ENCODE peak calls at places on chromosomes 7 and 10, in seven cellular contexts. H is ovary; Z is kidney epithelial cell; R is fibroblast of lung; A is GM23248; F is brain microvascular endothelial cell; J is CD8-positive, alpha-beta T cell. P is an unnamed sample.

GRCh38 chr10:98299341-98299740 is 31.3 kb upstream of the LOXL4 start:
- DNase-seq in A (peak; percentile 47), J (no peak), R (no peak), H (no peak), F (peak; percentile 22), Z (no peak), P (no peak)

GRCh38 chr10:78171633-78172032 is 138.0 kb downstream of the RPS24 start:
- DNase-seq in Z (no peak), R (no peak), H (no peak), J (no peak), F (no peak), A (no peak), P (no peak)

GRCh38 chr7:158047386-158048059 is 540.1 kb downstream of the PTPRN2 start:
- DNase-seq in Z (no peak), H (no peak), A (no peak), F (no peak), J (no peak), R (no peak), P (no peak)

GRCh38 chr10:58457761-58458616 is 54.7 kb upstream of the BICC1 start:
- DNase-seq in R (peak; percentile 100), H (peak; percentile 65), J (no peak), F (peak; percentile 75), Z (no peak), A (peak; percentile 91), P (peak; percentile 72)

GRCh38 chr10:48412081-48412480 is 105.6 kb downstream of the MAPK8 start:
- DNase-seq in A (no peak), J (no peak), H (no peak), F (no peak), R (no peak), Z (no peak), P (no peak)

GRCh38 chr7:155119801-155120382 is 49.8 kb downstream of the HTR5A start:
- DNase-seq in Z (no peak), R (no peak), A (peak; percentile 19), F (peak; percentile 29), J (no peak), H (no peak), P (no peak)

GRCh38 chr10:62264702-62265436 is 3.8 kb downstream of the RTKN2 start:
- DNase-seq in R (peak; percentile 92), F (peak; percentile 86), J (no peak), H (no peak), A (peak; percentile 87), Z (peak; percentile 82), P (no peak)

GRCh38 chr10:124569623-124570470 is 108.2 kb downstream of the LHPP start:
- DNase-seq in F (no peak), J (no peak), H (no peak), A (no peak), R (no peak), Z (no peak), P (no peak)

GRCh38 chr10:30671011-30671616 is 41.6 kb upstream of the LYZL2 start:
- DNase-seq in J (no peak), R (peak; percentile 64), Z (peak; percentile 34), H (no peak), F (peak; percentile 60), A (peak; percentile 75), P (no peak)

GRCh38 chr10:88687853-88688467 is 18.1 kb upstream of the LIPK start:
- DNase-seq in R (peak; percentile 17), H (no peak), A (peak; percentile 54), J (no peak), F (no peak), Z (no peak), P (no peak)

GRCh38 chr7:45236666-45237065 is 79.1 kb downstream of the RAMP3 start:
- DNase-seq in J (no peak), F (peak; percentile 54), R (peak; percentile 71), A (peak; percentile 63), H (no peak), Z (no peak), P (no peak)

GRCh38 chr10:31090894-31091607 is 59.4 kb upstream of the ZNF438 start:
- DNase-seq in A (no peak), H (no peak), J (no peak), R (peak; percentile 88), F (peak; percentile 72), Z (no peak), P (no peak)

GRCh38 chr7:110759069-110759468 is 331.9 kb upstream of the LRRN3 start:
- DNase-seq in J (no peak), R (no peak), F (no peak), H (no peak), A (no peak), Z (no peak), P (no peak)

GRCh38 chr10:96587255-96588059 is 645 bp upstream of the TM9SF3 start:
- DNase-seq in J (no peak), R (peak; percentile 86), A (peak; percentile 89), Z (no peak), F (peak; percentile 68), H (peak; percentile 73), P (no peak)

GRCh38 chr10:110446954-110447608 is 50.6 kb upstream of the DUSP5 start:
- DNase-seq in R (peak; percentile 95), Z (no peak), J (no peak), F (peak; percentile 87), A (peak; percentile 92), H (no peak), P (peak; percentile 52)

GRCh38 chr7:137961200-137962177 is 40.4 kb downstream of the CREB3L2 start:
- DNase-seq in Z (no peak), H (no peak), F (no peak), A (peak; percentile 86), J (no peak), R (peak; percentile 49), P (no peak)

GRCh38 chr10:53601260-53601875 is 828.8 kb upstream of the MBL2 start:
- DNase-seq in F (peak; percentile 8), H (no peak), Z (no peak), A (peak; percentile 52), J (no peak), R (peak; percentile 20), P (no peak)

DNA sequence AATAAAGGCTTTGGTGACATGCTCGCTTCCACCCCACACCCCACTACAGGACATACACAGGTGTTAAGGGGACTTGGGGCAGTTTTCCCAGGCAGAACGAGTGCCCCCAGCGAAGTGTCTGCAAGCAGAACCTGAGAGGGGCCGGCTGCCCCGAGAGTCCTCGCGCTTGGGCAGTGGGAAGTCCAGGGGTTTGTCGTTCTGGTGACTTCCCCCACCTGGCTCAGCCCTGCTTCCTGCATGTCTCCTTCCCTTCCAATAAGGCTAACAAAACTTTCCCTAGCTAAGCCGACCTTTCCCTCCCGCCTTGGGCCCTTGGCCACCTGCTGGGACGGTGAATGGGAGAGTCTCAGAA is 916 bp downstream of the VWA2 start:
- DNase-seq in A (no peak), R (no peak), J (no peak), H (no peak), F (no peak), Z (no peak), P (no peak)
- H3K4me3 ChIP-seq in A (no peak overlapping the region), R (no peak overlapping the region), J (no peak overlapping the region), H (no peak overlapping the region), F (no peak overlapping the region), Z (no peak overlapping the region), P (no peak overlapping the region)

DNA sequence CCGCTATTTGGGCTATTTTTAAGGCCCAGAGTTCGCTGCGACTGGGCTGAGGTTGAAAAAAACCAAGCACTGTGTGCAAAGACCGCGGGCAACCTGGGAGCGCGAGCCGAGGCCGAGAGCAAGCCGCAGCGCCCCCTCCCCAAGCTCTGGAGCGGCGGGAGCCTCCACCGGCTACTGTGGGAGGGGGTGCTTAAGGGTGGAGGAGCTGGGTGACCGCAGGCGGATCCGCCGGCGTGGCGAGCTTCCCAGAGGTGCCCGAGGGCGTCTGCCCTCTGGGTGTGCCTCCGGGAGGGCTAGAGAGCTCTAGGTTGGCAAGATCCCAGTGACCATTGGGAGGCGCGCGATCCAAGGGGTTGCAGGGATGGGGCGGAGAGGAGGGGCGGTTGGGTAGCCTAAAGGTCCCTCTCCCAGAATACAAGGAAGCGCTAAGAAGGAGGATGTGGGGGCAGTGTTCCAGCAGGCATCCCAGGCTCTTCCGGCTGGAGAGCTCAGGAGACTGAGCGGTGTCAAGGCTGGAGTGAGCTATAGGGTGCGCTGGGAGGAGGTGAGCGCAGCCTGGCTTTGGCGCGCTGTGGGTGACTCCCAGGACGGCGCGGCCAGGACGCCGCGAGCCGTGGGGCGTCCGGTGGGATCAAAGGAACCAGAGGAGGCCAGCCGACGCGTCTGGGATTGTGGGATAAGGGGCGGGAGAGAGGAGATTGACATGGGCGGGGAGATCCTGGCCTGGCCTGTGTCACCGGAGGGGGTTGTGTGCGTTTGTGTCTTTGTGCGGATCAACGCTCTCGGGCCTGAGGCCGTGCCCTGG is 8.0 kb downstream of the DLX5 start:
- DNase-seq in R (no peak), Z (no peak), A (no peak), H (no peak), F (no peak), J (no peak), P (no peak)
- H3K27me3 ChIP-seq in R (peaks cover 50% of the 10 kb centered on the region), Z (peaks cover 95% of the 10 kb centered on the region), A (peaks cover 96% of the 10 kb centered on the region), H (no peaks in the 10 kb centered on the region), F (peaks cover 91% of the 10 kb centered on the region), J (peaks cover 44% of the 10 kb centered on the region), P (peaks cover 35% of the 10 kb centered on the region)

GRCh38 chr7:139798892-139799291 is 21.1 kb upstream of the HIPK2 start:
- DNase-seq in H (no peak), J (no peak), Z (no peak), F (no peak), R (no peak), A (no peak), P (no peak)

GRCh38 chr7:139799586-139799985 is 21.8 kb upstream of the HIPK2 start:
- DNase-seq in H (no peak), J (no peak), A (peak; percentile 18), R (peak; percentile 12), Z (no peak), F (no peak), P (no peak)

GRCh38 chr7:139798221-139798620 is 20.4 kb upstream of the HIPK2 start:
- DNase-seq in F (no peak), A (no peak), H (no peak), J (no peak), R (no peak), Z (no peak), P (no peak)

GRCh38 chr7:139797607-139798006 is 19.8 kb upstream of the HIPK2 start:
- DNase-seq in R (peak; percentile 32), F (no peak), J (no peak), H (no peak), Z (no peak), A (no peak), P (no peak)
- H3K4me3 ChIP-seq in R (no peak overlapping the region), F (no peak overlapping the region), J (no peak overlapping the region), H (no peak overlapping the region), Z (no peak overlapping the region), A (no peak overlapping the region), P (no peak overlapping the region)

GRCh38 chr10:100836891-100837290 is 75.9 kb upstream of the SLF2 start:
- DNase-seq in A (no peak), Z (no peak), H (no peak), R (no peak), F (no peak), J (no peak), P (no peak)
- H3K27me3 ChIP-seq in A (peaks cover 53% of the 10 kb centered on the region), Z (peaks cover 27% of the 10 kb centered on the region), H (no peaks in the 10 kb centered on the region), R (peaks cover 9% of the 10 kb centered on the region), F (peaks cover 21% of the 10 kb centered on the region), J (peaks cover 10% of the 10 kb centered on the region), P (no peaks in the 10 kb centered on the region)

GRCh38 chr7:11858668-11859302 is 26.8 kb upstream of the THSD7A start:
- DNase-seq in H (no peak), A (no peak), R (no peak), Z (no peak), F (no peak), J (no peak), P (no peak)

DNA sequence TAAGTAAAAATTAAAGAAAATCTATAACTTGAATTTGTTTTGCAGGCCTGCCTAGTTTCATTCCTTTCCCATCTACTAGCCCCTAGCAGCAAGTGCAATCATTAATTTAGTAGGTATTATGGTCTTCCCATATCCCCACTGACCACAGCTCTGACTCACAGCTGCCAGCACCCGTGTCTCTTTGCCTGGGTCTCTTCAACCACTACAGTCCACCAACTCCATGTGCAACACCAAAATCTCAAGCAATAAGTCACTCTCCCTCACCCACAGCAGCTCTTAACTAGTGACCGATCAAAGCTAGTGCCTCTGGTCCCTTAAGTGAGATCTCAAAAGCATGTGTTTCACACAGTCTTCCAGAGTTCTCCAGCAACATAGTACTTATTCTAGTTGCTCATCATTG is 26.0 kb upstream of the THSD7A start:
- DNase-seq in F (no peak), J (no peak), R (no peak), H (no peak), A (no peak), Z (no peak), P (no peak)
- H3K4me3 ChIP-seq in F (no peak overlapping the region), J (no peak overlapping the region), R (no peak overlapping the region), H (no peak overlapping the region), A (no peak overlapping the region), Z (no peak overlapping the region), P (no peak overlapping the region)

P was measured in ascending aorta.